ENCODE peak calls at places on chromosomes 3 and 15, in four cellular contexts. K, S, G and W are unnamed samples.

GRCh38 chr15:65355983-65356353 is 21.8 kb downstream of the IGDCC3 start:
- DNase-seq in K (no peak), S (no peak), G (no peak), W (no peak)

GRCh38 chr3:158152186-158152585 is 42.3 kb downstream of the RSRC1 start:
- DNase-seq in K (no peak), S (no peak), G (no peak), W (no peak)

GRCh38 chr3:3141939-3142338 is 15.2 kb downstream of the TRNT1 start:
- DNase-seq in K (no peak), S (no peak), G (no peak), W (no peak)

GRCh38 chr3:23442598-23443383 is 239.7 kb downstream of the UBE2E2 start:
- DNase-seq in K (no peak), S (no peak), G (no peak), W (peak)

GRCh38 chr3:76245622-76246021 is 460.3 kb upstream of the ZNF717 start:
- DNase-seq in K (no peak), S (no peak), G (no peak), W (no peak)

GRCh38 chr3:45943207-45943846 is at the start of gene CXCR6:
- DNase-seq in K (no peak), S (no peak), G (no peak), W (no peak)

GRCh38 chr15:49589030-49589429 is 31.6 kb downstream of the FAM227B start:
- DNase-seq in K (no peak), S (no peak), G (no peak), W (no peak)

GRCh38 chr3:76509179-76509830 is 530.6 kb upstream of the ROBO2 start:
- DNase-seq in K (no peak), S (no peak), G (no peak), W (no peak)

GRCh38 chr3:94561094-94561493 is 498.2 kb downstream of the NSUN3 start:
- DNase-seq in K (no peak), S (no peak), G (no peak), W (no peak)

GRCh38 chr3:170356596-170357175 is 829 bp upstream of the SKIL start:
- DNase-seq in K (peak), S (peak), G (no peak), W (peak)

GRCh38 chr15:99062226-99062625 is 42.7 kb upstream of the SYNM start:
- DNase-seq in K (no peak), S (no peak), G (no peak), W (no peak)